ENCODE peak calls at places on chromosomes 12 and 14, in eight cellular contexts. One of them, this sample, is unnamed.
A peak's percentile ranks its signal among the peaks of the same experiment; 100 is the strongest.

GRCh38 chr12:64611430-64612286 is 1.4 kb downstream of the RASSF3 start:
- DNase-seq in neural progenitor cell: peak; percentile 41
- DNase-seq in Panc1: no peak
- DNase-seq in left ventricle myocardium inferior: peak; percentile 41
- DNase-seq in cardiac muscle cell: peak; percentile 33
- DNase-seq in upper lobe of left lung: peak; percentile 49
- DNase-seq in ovary: peak; percentile 45
- DNase-seq in heart left ventricle: peak; percentile 39
- DNase-seq in this sample: no peak

GRCh38 chr12:508795-509194 is 49.1 kb downstream of the B4GALNT3 start:
- DNase-seq in ovary: no peak
- DNase-seq in upper lobe of left lung: peak; percentile 72
- DNase-seq in heart left ventricle: no peak
- DNase-seq in left ventricle myocardium inferior: no peak
- DNase-seq in neural progenitor cell: no peak
- DNase-seq in cardiac muscle cell: no peak
- DNase-seq in Panc1: no peak
- DNase-seq in this sample: no peak

GRCh38 chr12:59425798-59426197 is 170.0 kb upstream of the SLC16A7 start:
- DNase-seq in heart left ventricle: no peak
- DNase-seq in upper lobe of left lung: no peak
- DNase-seq in cardiac muscle cell: no peak
- DNase-seq in neural progenitor cell: no peak
- DNase-seq in left ventricle myocardium inferior: no peak
- DNase-seq in ovary: no peak
- DNase-seq in Panc1: no peak
- DNase-seq in this sample: no peak

GRCh38 chr14:50082308-50082742 is 34.0 kb downstream of the VCPKMT start:
- DNase-seq in Panc1: no peak
- DNase-seq in upper lobe of left lung: no peak
- DNase-seq in left ventricle myocardium inferior: no peak
- DNase-seq in cardiac muscle cell: no peak
- DNase-seq in heart left ventricle: no peak
- DNase-seq in neural progenitor cell: no peak
- DNase-seq in ovary: no peak
- DNase-seq in this sample: no peak

GRCh38 chr14:73744874-73745529 is 30.8 kb upstream of the PNMA1 start:
- DNase-seq in cardiac muscle cell: no peak
- DNase-seq in left ventricle myocardium inferior: no peak
- DNase-seq in upper lobe of left lung: peak; percentile 64
- DNase-seq in Panc1: no peak
- DNase-seq in neural progenitor cell: no peak
- DNase-seq in heart left ventricle: no peak
- DNase-seq in ovary: no peak
- DNase-seq in this sample: peak; percentile 47

GRCh38 chr14:61225304-61225703 is 55.8 kb downstream of the TMEM30B start:
- DNase-seq in left ventricle myocardium inferior: no peak
- DNase-seq in upper lobe of left lung: no peak
- DNase-seq in cardiac muscle cell: no peak
- DNase-seq in heart left ventricle: no peak
- DNase-seq in neural progenitor cell: no peak
- DNase-seq in Panc1: no peak
- DNase-seq in ovary: no peak
- DNase-seq in this sample: no peak

GRCh38 chr12:57127710-57128518 is at the start of gene LRP1:
- DNase-seq in left ventricle myocardium inferior: peak; percentile 87
- DNase-seq in cardiac muscle cell: peak; percentile 88
- DNase-seq in upper lobe of left lung: peak; percentile 82
- DNase-seq in Panc1: peak; percentile 22
- DNase-seq in ovary: peak; percentile 90
- DNase-seq in neural progenitor cell: peak; percentile 91
- DNase-seq in heart left ventricle: peak; percentile 89
- DNase-seq in this sample: peak; percentile 86

GRCh38 chr14:93426750-93427149 is 4.0 kb upstream of the UNC79 start:
- DNase-seq in neural progenitor cell: no peak
- DNase-seq in ovary: no peak
- DNase-seq in upper lobe of left lung: no peak
- DNase-seq in left ventricle myocardium inferior: no peak
- DNase-seq in heart left ventricle: no peak
- DNase-seq in Panc1: no peak
- DNase-seq in cardiac muscle cell: no peak
- DNase-seq in this sample: no peak

GRCh38 chr12:109717390-109718357 is 4.0 kb downstream of the FAM222A start:
- DNase-seq in upper lobe of left lung: no peak
- DNase-seq in heart left ventricle: no peak
- DNase-seq in neural progenitor cell: no peak
- DNase-seq in left ventricle myocardium inferior: no peak
- DNase-seq in ovary: no peak
- DNase-seq in Panc1: no peak
- DNase-seq in cardiac muscle cell: no peak
- DNase-seq in this sample: no peak

GRCh38 chr12:58387199-58387598 is 445.8 kb downstream of the ATP23 start:
- DNase-seq in Panc1: no peak
- DNase-seq in upper lobe of left lung: no peak
- DNase-seq in neural progenitor cell: no peak
- DNase-seq in heart left ventricle: no peak
- DNase-seq in ovary: no peak
- DNase-seq in left ventricle myocardium inferior: no peak
- DNase-seq in cardiac muscle cell: peak; percentile 28
- DNase-seq in this sample: no peak

DNA sequence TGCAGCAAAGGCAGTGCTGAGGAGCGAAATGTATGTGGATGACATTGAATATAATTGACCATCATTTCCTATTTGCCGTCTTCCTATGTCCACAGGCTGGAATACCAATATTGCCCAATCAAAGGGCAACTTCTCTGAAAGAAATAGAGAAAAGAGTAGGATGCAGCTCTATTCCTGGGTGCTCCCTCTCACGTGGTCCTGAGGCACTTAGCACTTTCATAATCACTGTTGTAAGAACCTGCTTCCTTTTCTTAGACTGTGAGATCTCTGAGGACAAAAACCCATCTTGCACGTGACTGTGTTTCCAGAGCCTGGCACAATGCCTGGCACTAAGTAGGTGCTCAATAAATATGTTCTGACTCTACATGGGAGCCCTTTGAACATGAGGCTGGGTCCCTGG is 122.7 kb upstream of the CPM start:
- DNase-seq in left ventricle myocardium inferior: no peak
- DNase-seq in Panc1: no peak
- DNase-seq in neural progenitor cell: no peak
- DNase-seq in heart left ventricle: no peak
- DNase-seq in upper lobe of left lung: peak; percentile 50
- DNase-seq in ovary: no peak
- DNase-seq in cardiac muscle cell: no peak
- DNase-seq in this sample: no peak
- H3K4me1 ChIP-seq in left ventricle myocardium inferior: no peaks in the 10 kb centered on the region
- H3K4me1 ChIP-seq in Panc1: peaks cover 13% of the 10 kb centered on the region
- H3K4me1 ChIP-seq in neural progenitor cell: no peaks in the 10 kb centered on the region
- H3K4me1 ChIP-seq in heart left ventricle: no peaks in the 10 kb centered on the region
- H3K4me1 ChIP-seq in upper lobe of left lung: peaks cover 14% of the 10 kb centered on the region
- H3K4me1 ChIP-seq in ovary: peaks cover 3% of the 10 kb centered on the region
- H3K4me1 ChIP-seq in cardiac muscle cell: no peaks in the 10 kb centered on the region
- H3K4me1 ChIP-seq in this sample: no peaks in the 10 kb centered on the region

DNA sequence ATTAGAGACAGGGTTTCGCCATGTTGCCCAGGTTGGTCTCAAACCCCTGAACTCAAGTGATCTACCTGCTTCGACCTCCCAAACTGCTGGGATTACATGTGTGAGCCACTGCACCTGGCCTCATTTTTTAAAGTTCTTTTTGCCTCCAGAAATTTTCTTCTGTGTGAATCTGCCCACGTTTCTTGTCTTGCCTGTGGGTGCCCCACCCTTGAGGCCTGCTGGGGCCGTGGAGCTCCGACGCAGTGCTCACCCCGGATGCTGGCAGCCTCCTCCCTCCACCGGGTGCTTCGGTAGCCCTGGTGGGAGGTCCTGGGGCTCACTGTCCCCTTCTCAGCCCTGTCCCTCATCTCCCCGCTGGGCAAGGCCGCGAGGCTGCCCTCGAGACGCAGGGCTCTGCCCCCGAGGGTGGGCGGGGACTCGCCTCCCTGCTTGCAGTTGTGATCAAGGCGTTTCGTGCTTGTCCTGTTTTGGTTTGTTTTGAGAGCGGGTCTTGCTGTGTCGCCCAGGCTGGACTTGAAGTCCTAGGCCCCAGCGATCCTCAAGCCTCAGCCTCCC is 19.5 kb upstream of the CRIP2 start:
- DNase-seq in cardiac muscle cell: no peak
- DNase-seq in Panc1: no peak
- DNase-seq in ovary: no peak
- DNase-seq in heart left ventricle: no peak
- DNase-seq in upper lobe of left lung: no peak
- DNase-seq in left ventricle myocardium inferior: no peak
- DNase-seq in neural progenitor cell: no peak
- DNase-seq in this sample: no peak
- H3K36me3 ChIP-seq in cardiac muscle cell: peaks cover 13% of the 10 kb centered on the region
- H3K36me3 ChIP-seq in Panc1: no peaks in the 10 kb centered on the region
- H3K36me3 ChIP-seq in ovary: no peaks in the 10 kb centered on the region
- H3K36me3 ChIP-seq in heart left ventricle: peaks cover 69% of the 10 kb centered on the region
- H3K36me3 ChIP-seq in upper lobe of left lung: peaks cover 69% of the 10 kb centered on the region
- H3K36me3 ChIP-seq in left ventricle myocardium inferior: peaks cover 67% of the 10 kb centered on the region
- H3K36me3 ChIP-seq in neural progenitor cell: no peaks in the 10 kb centered on the region
- H3K36me3 ChIP-seq in this sample: peaks cover 77% of the 10 kb centered on the region

DNA sequence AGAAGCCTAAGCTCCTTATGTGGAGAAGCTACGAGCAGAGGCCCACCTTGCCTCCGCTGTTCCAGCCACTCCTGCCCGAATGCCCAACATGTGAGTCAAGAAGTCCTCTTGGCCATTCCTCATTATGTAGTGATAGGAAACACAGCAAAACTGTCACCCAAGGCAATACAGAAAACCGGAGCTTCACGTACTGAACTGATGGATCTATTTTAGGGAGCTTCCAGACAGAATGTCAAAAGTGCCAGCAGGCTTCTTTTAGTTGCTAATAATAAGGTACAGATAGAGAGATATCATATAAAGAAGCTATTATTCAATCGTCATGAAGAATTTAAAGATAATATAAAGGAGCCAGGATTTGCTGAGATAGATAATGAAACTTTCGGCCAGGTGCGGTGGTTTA is 91.6 kb upstream of the SYT10 start:
- DNase-seq in ovary: no peak
- DNase-seq in cardiac muscle cell: no peak
- DNase-seq in heart left ventricle: no peak
- DNase-seq in Panc1: no peak
- DNase-seq in upper lobe of left lung: no peak
- DNase-seq in neural progenitor cell: no peak
- DNase-seq in left ventricle myocardium inferior: no peak
- DNase-seq in this sample: no peak
- TF ChIP-seq CTCF in ovary: no peak
- TF ChIP-seq CTCF in cardiac muscle cell: no peak
- TF ChIP-seq CTCF in heart left ventricle: no peak
- TF ChIP-seq CTCF in Panc1: no peak
- TF ChIP-seq CTCF in upper lobe of left lung: no peak
- TF ChIP-seq CTCF in neural progenitor cell: no peak
- TF ChIP-seq CTCF in left ventricle myocardium inferior: no peak
- TF ChIP-seq CTCF in this sample: no peak

GRCh38 chr12:125304029-125304428 is 238.8 kb downstream of the AACS start:
- DNase-seq in upper lobe of left lung: no peak
- DNase-seq in neural progenitor cell: no peak
- DNase-seq in left ventricle myocardium inferior: no peak
- DNase-seq in heart left ventricle: no peak
- DNase-seq in ovary: no peak
- DNase-seq in cardiac muscle cell: no peak
- DNase-seq in Panc1: no peak
- DNase-seq in this sample: no peak

GRCh38 chr12:125300249-125300648 is 235.0 kb downstream of the AACS start:
- DNase-seq in left ventricle myocardium inferior: no peak
- DNase-seq in heart left ventricle: no peak
- DNase-seq in upper lobe of left lung: peak; percentile 7
- DNase-seq in Panc1: no peak
- DNase-seq in neural progenitor cell: no peak
- DNase-seq in cardiac muscle cell: no peak
- DNase-seq in ovary: no peak
- DNase-seq in this sample: no peak

GRCh38 chr12:125310461-125310860 is 245.2 kb downstream of the AACS start:
- DNase-seq in ovary: no peak
- DNase-seq in heart left ventricle: no peak
- DNase-seq in cardiac muscle cell: no peak
- DNase-seq in upper lobe of left lung: no peak
- DNase-seq in left ventricle myocardium inferior: no peak
- DNase-seq in Panc1: no peak
- DNase-seq in neural progenitor cell: peak; percentile 23
- DNase-seq in this sample: no peak

GRCh38 chr12:125299840-125300239 is 234.6 kb downstream of the AACS start:
- DNase-seq in neural progenitor cell: no peak
- DNase-seq in ovary: no peak
- DNase-seq in cardiac muscle cell: no peak
- DNase-seq in Panc1: no peak
- DNase-seq in upper lobe of left lung: no peak
- DNase-seq in left ventricle myocardium inferior: no peak
- DNase-seq in heart left ventricle: no peak
- DNase-seq in this sample: no peak

GRCh38 chr12:125305221-125305620 is 240.0 kb downstream of the AACS start:
- DNase-seq in heart left ventricle: no peak
- DNase-seq in Panc1: no peak
- DNase-seq in cardiac muscle cell: no peak
- DNase-seq in upper lobe of left lung: no peak
- DNase-seq in left ventricle myocardium inferior: no peak
- DNase-seq in neural progenitor cell: no peak
- DNase-seq in ovary: no peak
- DNase-seq in this sample: no peak
- H3K4me1 ChIP-seq in heart left ventricle: no peaks in the 10 kb centered on the region
- H3K4me1 ChIP-seq in Panc1: no peaks in the 10 kb centered on the region
- H3K4me1 ChIP-seq in cardiac muscle cell: no peaks in the 10 kb centered on the region
- H3K4me1 ChIP-seq in upper lobe of left lung: no peaks in the 10 kb centered on the region
- H3K4me1 ChIP-seq in left ventricle myocardium inferior: no peaks in the 10 kb centered on the region
- H3K4me1 ChIP-seq in neural progenitor cell: no peaks in the 10 kb centered on the region
- H3K4me1 ChIP-seq in ovary: no peaks in the 10 kb centered on the region
- H3K4me1 ChIP-seq in this sample: no peaks in the 10 kb centered on the region

This sample was measured in psoas muscle.